ENCODE peak calls at places on chromosomes 6 and 20, in ten cellular contexts. W, A, I, X, K, B, Y, D, C and O are unnamed samples.
A peak's percentile ranks its signal among the peaks of the same experiment; 100 is the strongest.

GRCh38 chr20:21202284-21202683 is 76.4 kb downstream of the KIZ start:
- DNase-seq in W (no peak), A (peak; percentile 80), I (no peak), X (no peak), K (no peak), B (no peak), Y (no peak), D (no peak), C (no peak), O (no peak)

GRCh38 chr6:130848945-130849344 is 21.7 kb downstream of the SMLR1 start:
- DNase-seq in W (no peak), A (peak; percentile 8), I (no peak), X (no peak), K (no peak), B (no peak), Y (no peak), D (no peak), C (no peak), O (peak; percentile 16)

GRCh38 chr6:43996614-43997341 is 130.5 kb downstream of the MRPL14 start:
- DNase-seq in W (no peak), A (no peak), I (peak; percentile 46), X (no peak), K (no peak), B (peak; percentile 42), Y (no peak), D (no peak), C (no peak), O (no peak)

GRCh38 chr6:158184598-158184997 is 16.4 kb downstream of the GTF2H5 start:
- DNase-seq in W (no peak), A (peak; percentile 16), I (no peak), X (no peak), K (no peak), B (no peak), Y (no peak), D (no peak), C (no peak), O (no peak)

GRCh38 chr20:49562341-49563014 is 5.5 kb downstream of the PTGIS start:
- DNase-seq in W (no peak), A (peak; percentile 91), I (peak; percentile 98), X (no peak), K (no peak), B (peak; percentile 94), Y (no peak), D (no peak), C (peak; percentile 66), O (no peak)

GRCh38 chr6:90428514-90428913 is 131.9 kb upstream of the BACH2 start:
- DNase-seq in W (no peak), A (no peak), I (no peak), X (no peak), K (no peak), B (no peak), Y (no peak), D (no peak), C (no peak), O (no peak)

GRCh38 chr6:38432479-38432878 is 207.2 kb downstream of the BTBD9 start:
- DNase-seq in W (no peak), A (peak; percentile 57), I (no peak), X (no peak), K (no peak), B (no peak), Y (no peak), D (no peak), C (no peak), O (no peak)

GRCh38 chr20:64130876-64131275 is 23.5 kb upstream of the NPBWR2 start:
- DNase-seq in W (no peak), A (no peak), I (peak; percentile 25), X (no peak), K (no peak), B (peak; percentile 14), Y (no peak), D (no peak), C (no peak), O (no peak)

GRCh38 chr20:59010321-59010994 is 3.4 kb upstream of the CTSZ start:
- DNase-seq in W (no peak), A (no peak), I (no peak), X (no peak), K (no peak), B (peak; percentile 49), Y (no peak), D (no peak), C (no peak), O (no peak)

GRCh38 chr20:59013031-59013951 is 5.9 kb upstream of the TUBB1 start:
- DNase-seq in W (no peak), A (no peak), I (no peak), X (no peak), K (no peak), B (peak; percentile 52), Y (no peak), D (no peak), C (no peak), O (no peak)

GRCh38 chr20:59013959-59014608 is 5.1 kb upstream of the TUBB1 start:
- DNase-seq in W (no peak), A (peak; percentile 55), I (no peak), X (peak; percentile 21), K (no peak), B (peak; percentile 33), Y (no peak), D (no peak), C (no peak), O (peak; percentile 84)

GRCh38 chr20:59008715-59009336 is 1.8 kb upstream of the CTSZ start:
- DNase-seq in W (no peak), A (no peak), I (peak; percentile 59), X (no peak), K (no peak), B (peak; percentile 51), Y (no peak), D (no peak), C (no peak), O (no peak)

DNA sequence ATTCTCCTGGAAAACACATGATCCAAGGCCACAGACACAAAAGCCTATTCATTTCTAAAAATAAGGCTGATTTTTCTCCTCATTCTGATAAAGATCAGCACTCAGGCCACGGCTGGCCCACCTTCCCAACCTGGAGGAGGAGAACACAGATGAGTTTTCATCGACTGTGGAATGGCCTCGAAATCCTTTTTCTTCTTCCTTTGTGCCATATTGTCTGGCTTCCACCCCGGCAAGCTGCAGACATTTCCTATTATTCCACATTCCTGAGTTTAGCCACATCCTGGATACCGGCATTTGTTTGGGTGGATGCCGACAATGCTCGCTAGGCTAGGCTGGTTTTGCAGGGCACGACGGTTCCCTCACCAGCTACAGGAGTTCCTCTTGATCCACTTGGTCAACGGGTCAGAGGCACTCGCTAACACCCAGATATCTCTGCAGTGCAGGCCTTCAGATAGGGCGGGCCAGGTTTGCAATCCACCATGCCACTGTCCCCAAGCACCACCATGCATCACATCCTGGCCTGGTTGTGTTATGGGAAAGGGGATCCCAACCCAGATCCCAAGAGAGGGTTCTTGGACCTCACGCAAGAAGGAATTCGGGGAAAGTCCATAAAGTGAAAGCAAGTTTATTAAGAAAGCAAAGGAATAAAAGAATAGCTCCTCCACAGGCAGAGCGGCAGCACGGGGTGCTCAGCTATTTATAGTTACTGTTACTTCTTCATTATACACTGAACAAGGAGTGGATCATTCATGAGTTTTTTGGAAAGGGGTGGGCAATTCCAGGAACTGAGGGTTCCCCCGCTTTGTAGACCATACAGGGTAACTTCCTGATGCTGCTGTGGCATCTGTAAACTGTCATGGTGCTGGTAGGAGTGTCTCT is 4.2 kb upstream of the CTSZ start:
- DNase-seq in W (no peak), A (peak; percentile 58), I (peak; percentile 68), X (no peak), K (peak; percentile 65), B (peak; percentile 65), Y (no peak), D (no peak), C (no peak), O (no peak)
- H3K4me3 ChIP-seq in W (no peak overlapping the region), A (no peak overlapping the region), I (peak overlapping the region; percentile 4), X (no peak overlapping the region), K (no peak overlapping the region), B (no peak overlapping the region), Y (no peak overlapping the region), D (no peak overlapping the region), C (no peak overlapping the region), O (no peak overlapping the region)

GRCh38 chr6:21479140-21479539 is 114.4 kb upstream of the SOX4 start:
- DNase-seq in W (no peak), A (peak; percentile 51), I (no peak), X (no peak), K (no peak), B (no peak), Y (no peak), D (peak; percentile 71), C (no peak), O (no peak)
- H3K4me3 ChIP-seq in W (no peak overlapping the region), A (peak overlapping the region; percentile 13), I (peak overlapping the region; percentile 10), X (no peak overlapping the region), K (no peak overlapping the region), B (peak overlapping the region; percentile 26), Y (no peak overlapping the region), D (peak overlapping the region; percentile 15), C (no peak overlapping the region), O (no peak overlapping the region)

DNA sequence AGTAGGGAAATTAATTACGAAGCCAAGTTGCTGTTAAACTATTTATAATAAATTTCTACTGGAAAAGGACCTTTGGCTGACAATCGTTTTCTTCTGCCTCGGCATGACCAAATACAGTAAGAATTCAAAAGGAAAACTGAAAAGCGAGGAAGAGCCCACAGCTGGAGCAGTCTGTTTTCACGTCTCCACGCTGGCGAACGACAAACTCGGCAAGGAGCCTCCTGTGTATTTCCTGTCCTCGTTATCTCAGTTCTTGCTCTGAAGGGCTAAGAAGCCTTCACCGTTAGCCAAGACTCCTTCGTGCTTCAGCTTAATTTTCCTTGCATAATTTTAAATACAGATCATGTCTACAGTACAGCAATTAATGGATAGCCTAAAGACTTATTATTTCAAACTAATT is 214.3 kb upstream of the PLCB4 start:
- DNase-seq in W (no peak), A (peak; percentile 55), I (peak; percentile 67), X (no peak), K (no peak), B (peak; percentile 84), Y (no peak), D (no peak), C (no peak), O (no peak)
- H3K4me3 ChIP-seq in W (no peak overlapping the region), A (no peak overlapping the region), I (peak overlapping the region; percentile 5), X (no peak overlapping the region), K (no peak overlapping the region), B (peak overlapping the region; percentile 1), Y (no peak overlapping the region), D (no peak overlapping the region), C (no peak overlapping the region), O (no peak overlapping the region)

GRCh38 chr6:6319947-6320811 is at the start of gene F13A1:
- DNase-seq in W (no peak), A (no peak), I (no peak), X (no peak), K (no peak), B (no peak), Y (no peak), D (no peak), C (peak; percentile 53), O (no peak)

GRCh38 chr6:6317386-6317785 is 3.1 kb downstream of the F13A1 start:
- DNase-seq in W (no peak), A (no peak), I (no peak), X (no peak), K (no peak), B (no peak), Y (no peak), D (no peak), C (no peak), O (no peak)

GRCh38 chr6:6323352-6323751 is 2.9 kb upstream of the F13A1 start:
- DNase-seq in W (no peak), A (no peak), I (no peak), X (no peak), K (no peak), B (no peak), Y (no peak), D (no peak), C (no peak), O (peak; percentile 42)

GRCh38 chr6:6317825-6318733 is 2.4 kb downstream of the F13A1 start:
- DNase-seq in W (no peak), A (no peak), I (no peak), X (no peak), K (no peak), B (no peak), Y (no peak), D (no peak), C (no peak), O (no peak)

GRCh38 chr6:6320901-6321300 is 439 bp upstream of the F13A1 start:
- DNase-seq in W (no peak), A (no peak), I (no peak), X (no peak), K (no peak), B (no peak), Y (no peak), D (peak; percentile 30), C (no peak), O (no peak)
- H3K4me3 ChIP-seq in W (no peak overlapping the region), A (no peak overlapping the region), I (no peak overlapping the region), X (no peak overlapping the region), K (no peak overlapping the region), B (peak overlapping the region; percentile 44), Y (no peak overlapping the region), D (no peak overlapping the region), C (no peak overlapping the region), O (no peak overlapping the region)